ENCODE peak calls at places on chromosome X, in ten cellular contexts. One of them, this sample, is unnamed.

GRCh38 chrX:40478457-40479065 is 102.2 kb upstream of the ATP6AP2 start:
- DNase-seq in pancreas: no peak
- DNase-seq in heart left ventricle: no peak
- DNase-seq in lower leg skin: no peak
- DNase-seq in GM23338: no peak
- DNase-seq in fibroblast of the aortic adventitia: no peak
- DNase-seq in CD4-positive, alpha-beta memory T cell: no peak
- DNase-seq in AG09309: no peak
- DNase-seq in fibroblast of mammary gland: no peak
- DNase-seq in naive thymus-derived CD4-positive, alpha-beta T cell: no peak
- DNase-seq in this sample: no peak

GRCh38 chrX:13087322-13088154 is 43.1 kb upstream of the FAM9C start:
- DNase-seq in lower leg skin: no peak
- DNase-seq in naive thymus-derived CD4-positive, alpha-beta T cell: no peak
- DNase-seq in CD4-positive, alpha-beta memory T cell: peak
- DNase-seq in heart left ventricle: no peak
- DNase-seq in GM23338: no peak
- DNase-seq in AG09309: no peak
- DNase-seq in fibroblast of the aortic adventitia: peak
- DNase-seq in fibroblast of mammary gland: no peak
- DNase-seq in pancreas: no peak
- DNase-seq in this sample: no peak

GRCh38 chrX:154372612-154373022 is 1.8 kb downstream of the FLNA start:
- DNase-seq in GM23338: no peak
- DNase-seq in AG09309: no peak
- DNase-seq in CD4-positive, alpha-beta memory T cell: peak
- DNase-seq in naive thymus-derived CD4-positive, alpha-beta T cell: no peak
- DNase-seq in fibroblast of the aortic adventitia: no peak
- DNase-seq in fibroblast of mammary gland: no peak
- DNase-seq in pancreas: no peak
- DNase-seq in lower leg skin: no peak
- DNase-seq in heart left ventricle: no peak
- DNase-seq in this sample: no peak

GRCh38 chrX:7286461-7286860 is 138.5 kb upstream of the PUDP start:
- DNase-seq in pancreas: no peak
- DNase-seq in naive thymus-derived CD4-positive, alpha-beta T cell: no peak
- DNase-seq in CD4-positive, alpha-beta memory T cell: no peak
- DNase-seq in heart left ventricle: no peak
- DNase-seq in fibroblast of the aortic adventitia: no peak
- DNase-seq in fibroblast of mammary gland: peak
- DNase-seq in lower leg skin: no peak
- DNase-seq in GM23338: no peak
- DNase-seq in AG09309: no peak
- DNase-seq in this sample: no peak

GRCh38 chrX:9337056-9337455 is 127.8 kb upstream of the TBL1X start:
- DNase-seq in AG09309: no peak
- DNase-seq in naive thymus-derived CD4-positive, alpha-beta T cell: no peak
- DNase-seq in fibroblast of the aortic adventitia: peak
- DNase-seq in GM23338: no peak
- DNase-seq in pancreas: no peak
- DNase-seq in fibroblast of mammary gland: peak
- DNase-seq in heart left ventricle: peak
- DNase-seq in CD4-positive, alpha-beta memory T cell: no peak
- DNase-seq in lower leg skin: peak
- DNase-seq in this sample: no peak

GRCh38 chrX:115549008-115549407 is 12.0 kb upstream of the PLS3 start:
- DNase-seq in lower leg skin: no peak
- DNase-seq in naive thymus-derived CD4-positive, alpha-beta T cell: no peak
- DNase-seq in heart left ventricle: no peak
- DNase-seq in AG09309: no peak
- DNase-seq in GM23338: no peak
- DNase-seq in fibroblast of the aortic adventitia: no peak
- DNase-seq in fibroblast of mammary gland: no peak
- DNase-seq in CD4-positive, alpha-beta memory T cell: no peak
- DNase-seq in pancreas: no peak
- DNase-seq in this sample: no peak

GRCh38 chrX:1623691-1624090 is 8.8 kb downstream of the ASMT start:
- DNase-seq in lower leg skin: no peak
- DNase-seq in fibroblast of the aortic adventitia: no peak
- DNase-seq in fibroblast of mammary gland: no peak
- DNase-seq in GM23338: no peak
- DNase-seq in naive thymus-derived CD4-positive, alpha-beta T cell: no peak
- DNase-seq in AG09309: no peak
- DNase-seq in heart left ventricle: no peak
- DNase-seq in CD4-positive, alpha-beta memory T cell: no peak
- DNase-seq in pancreas: no peak
- DNase-seq in this sample: no peak

GRCh38 chrX:48493890-48494364 is 14.9 kb upstream of the PORCN start:
- DNase-seq in lower leg skin: no peak
- DNase-seq in pancreas: no peak
- DNase-seq in naive thymus-derived CD4-positive, alpha-beta T cell: no peak
- DNase-seq in fibroblast of the aortic adventitia: peak
- DNase-seq in heart left ventricle: no peak
- DNase-seq in GM23338: peak
- DNase-seq in CD4-positive, alpha-beta memory T cell: no peak
- DNase-seq in AG09309: no peak
- DNase-seq in fibroblast of mammary gland: peak
- DNase-seq in this sample: no peak

GRCh38 chrX:119669424-119670037 is 23.4 kb downstream of the SEPTIN6 start:
- DNase-seq in GM23338: no peak
- DNase-seq in lower leg skin: no peak
- DNase-seq in naive thymus-derived CD4-positive, alpha-beta T cell: no peak
- DNase-seq in fibroblast of the aortic adventitia: no peak
- DNase-seq in pancreas: no peak
- DNase-seq in AG09309: no peak
- DNase-seq in CD4-positive, alpha-beta memory T cell: no peak
- DNase-seq in fibroblast of mammary gland: peak
- DNase-seq in heart left ventricle: peak
- DNase-seq in this sample: no peak

GRCh38 chrX:794311-794710 is 163.7 kb downstream of the SHOX start:
- DNase-seq in heart left ventricle: no peak
- DNase-seq in CD4-positive, alpha-beta memory T cell: no peak
- DNase-seq in lower leg skin: no peak
- DNase-seq in pancreas: no peak
- DNase-seq in fibroblast of mammary gland: no peak
- DNase-seq in fibroblast of the aortic adventitia: no peak
- DNase-seq in GM23338: no peak
- DNase-seq in naive thymus-derived CD4-positive, alpha-beta T cell: no peak
- DNase-seq in AG09309: no peak
- DNase-seq in this sample: no peak

DNA sequence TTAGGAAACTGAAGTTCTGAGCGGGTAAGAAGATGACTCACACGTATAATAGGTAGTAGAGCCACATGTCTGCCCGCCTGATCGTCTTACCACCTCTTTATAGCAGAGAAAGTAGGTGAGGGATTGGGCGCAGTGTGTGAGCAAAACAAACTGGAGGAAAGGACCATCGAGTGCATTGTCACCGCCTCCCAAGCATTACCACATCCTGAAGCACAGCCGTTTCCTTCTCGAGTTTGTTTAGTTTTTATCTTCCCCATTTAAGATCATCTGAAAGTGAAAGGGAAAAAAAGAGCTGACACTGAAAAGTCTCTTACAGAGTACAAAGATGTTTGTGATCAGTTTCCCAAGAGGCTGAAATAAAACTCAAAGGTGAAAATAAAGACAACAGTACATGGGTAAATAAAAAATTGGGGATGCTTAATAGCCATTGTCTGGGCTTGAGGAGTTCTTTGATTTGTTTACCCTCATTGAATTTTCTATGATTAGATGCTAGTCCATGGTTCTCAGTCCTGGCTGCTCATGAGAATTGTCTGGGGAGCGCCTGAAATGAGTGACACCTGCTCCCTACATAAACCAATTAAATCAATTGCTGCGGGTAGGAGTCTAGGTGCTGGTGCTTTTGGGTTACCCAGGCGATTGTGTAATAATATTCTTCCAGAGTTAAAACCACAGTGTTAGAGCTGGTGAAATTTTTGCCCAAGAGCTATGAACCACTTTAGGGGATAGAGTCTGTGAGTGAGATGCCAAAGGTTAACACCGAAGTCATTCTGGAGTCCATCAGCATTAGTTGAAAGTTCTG is 15.0 kb downstream of the PDK3 start:
- DNase-seq in fibroblast of mammary gland: peak
- DNase-seq in fibroblast of the aortic adventitia: no peak
- DNase-seq in AG09309: no peak
- DNase-seq in naive thymus-derived CD4-positive, alpha-beta T cell: no peak
- DNase-seq in pancreas: no peak
- DNase-seq in heart left ventricle: peak
- DNase-seq in lower leg skin: no peak
- DNase-seq in CD4-positive, alpha-beta memory T cell: peak
- DNase-seq in GM23338: no peak
- DNase-seq in this sample: peak
- H3K4me3 ChIP-seq in fibroblast of mammary gland: no peak
- H3K4me3 ChIP-seq in fibroblast of the aortic adventitia: no peak
- H3K4me3 ChIP-seq in AG09309: no peak
- H3K4me3 ChIP-seq in naive thymus-derived CD4-positive, alpha-beta T cell: peak
- H3K4me3 ChIP-seq in pancreas: no peak
- H3K4me3 ChIP-seq in heart left ventricle: no peak
- H3K4me3 ChIP-seq in lower leg skin: no peak
- H3K4me3 ChIP-seq in CD4-positive, alpha-beta memory T cell: peak
- H3K4me3 ChIP-seq in GM23338: no peak
- H3K4me3 ChIP-seq in this sample: no peak

GRCh38 chrX:136780241-136780640 is 491 bp downstream of the ARHGEF6 start:
- DNase-seq in GM23338: no peak
- DNase-seq in fibroblast of mammary gland: no peak
- DNase-seq in AG09309: no peak
- DNase-seq in heart left ventricle: no peak
- DNase-seq in fibroblast of the aortic adventitia: no peak
- DNase-seq in pancreas: no peak
- DNase-seq in CD4-positive, alpha-beta memory T cell: no peak
- DNase-seq in naive thymus-derived CD4-positive, alpha-beta T cell: no peak
- DNase-seq in lower leg skin: no peak
- DNase-seq in this sample: no peak
- H3K4me3 ChIP-seq in GM23338: no peak
- H3K4me3 ChIP-seq in fibroblast of mammary gland: no peak
- H3K4me3 ChIP-seq in AG09309: no peak
- H3K4me3 ChIP-seq in heart left ventricle: peak
- H3K4me3 ChIP-seq in fibroblast of the aortic adventitia: no peak
- H3K4me3 ChIP-seq in pancreas: peak
- H3K4me3 ChIP-seq in CD4-positive, alpha-beta memory T cell: peak
- H3K4me3 ChIP-seq in naive thymus-derived CD4-positive, alpha-beta T cell: peak
- H3K4me3 ChIP-seq in lower leg skin: no peak
- H3K4me3 ChIP-seq in this sample: no peak

GRCh38 chrX:131067216-131067615 is 9.1 kb downstream of the ARHGAP36 start:
- DNase-seq in AG09309: no peak
- DNase-seq in fibroblast of mammary gland: no peak
- DNase-seq in CD4-positive, alpha-beta memory T cell: no peak
- DNase-seq in heart left ventricle: no peak
- DNase-seq in naive thymus-derived CD4-positive, alpha-beta T cell: no peak
- DNase-seq in GM23338: peak
- DNase-seq in fibroblast of the aortic adventitia: no peak
- DNase-seq in lower leg skin: no peak
- DNase-seq in pancreas: no peak
- DNase-seq in this sample: no peak

GRCh38 chrX:131073607-131074006 is 15.5 kb downstream of the ARHGAP36 start:
- DNase-seq in CD4-positive, alpha-beta memory T cell: no peak
- DNase-seq in GM23338: no peak
- DNase-seq in AG09309: no peak
- DNase-seq in pancreas: no peak
- DNase-seq in lower leg skin: no peak
- DNase-seq in naive thymus-derived CD4-positive, alpha-beta T cell: no peak
- DNase-seq in fibroblast of mammary gland: no peak
- DNase-seq in heart left ventricle: no peak
- DNase-seq in fibroblast of the aortic adventitia: no peak
- DNase-seq in this sample: no peak

GRCh38 chrX:131067846-131068745 is 9.9 kb downstream of the ARHGAP36 start:
- DNase-seq in lower leg skin: no peak
- DNase-seq in fibroblast of mammary gland: no peak
- DNase-seq in GM23338: peak
- DNase-seq in naive thymus-derived CD4-positive, alpha-beta T cell: no peak
- DNase-seq in CD4-positive, alpha-beta memory T cell: no peak
- DNase-seq in AG09309: no peak
- DNase-seq in fibroblast of the aortic adventitia: no peak
- DNase-seq in pancreas: no peak
- DNase-seq in heart left ventricle: no peak
- DNase-seq in this sample: no peak

GRCh38 chrX:131068945-131069719 is 11.0 kb downstream of the ARHGAP36 start:
- DNase-seq in lower leg skin: no peak
- DNase-seq in heart left ventricle: no peak
- DNase-seq in AG09309: no peak
- DNase-seq in naive thymus-derived CD4-positive, alpha-beta T cell: no peak
- DNase-seq in fibroblast of mammary gland: peak
- DNase-seq in CD4-positive, alpha-beta memory T cell: no peak
- DNase-seq in GM23338: peak
- DNase-seq in pancreas: peak
- DNase-seq in fibroblast of the aortic adventitia: peak
- DNase-seq in this sample: no peak

GRCh38 chrX:131072871-131073571 is 14.9 kb downstream of the ARHGAP36 start:
- DNase-seq in heart left ventricle: no peak
- DNase-seq in pancreas: no peak
- DNase-seq in fibroblast of the aortic adventitia: no peak
- DNase-seq in AG09309: no peak
- DNase-seq in lower leg skin: no peak
- DNase-seq in GM23338: peak
- DNase-seq in fibroblast of mammary gland: no peak
- DNase-seq in naive thymus-derived CD4-positive, alpha-beta T cell: no peak
- DNase-seq in CD4-positive, alpha-beta memory T cell: no peak
- DNase-seq in this sample: no peak
- H3K4me3 ChIP-seq in heart left ventricle: no peak
- H3K4me3 ChIP-seq in pancreas: no peak
- H3K4me3 ChIP-seq in fibroblast of the aortic adventitia: no peak
- H3K4me3 ChIP-seq in AG09309: no peak
- H3K4me3 ChIP-seq in lower leg skin: no peak
- H3K4me3 ChIP-seq in GM23338: peak
- H3K4me3 ChIP-seq in fibroblast of mammary gland: no peak
- H3K4me3 ChIP-seq in naive thymus-derived CD4-positive, alpha-beta T cell: no peak
- H3K4me3 ChIP-seq in CD4-positive, alpha-beta memory T cell: no peak
- H3K4me3 ChIP-seq in this sample: no peak

GRCh38 chrX:150869450-150869849 is 29.0 kb downstream of the CD99L2 start:
- DNase-seq in pancreas: no peak
- DNase-seq in fibroblast of the aortic adventitia: no peak
- DNase-seq in heart left ventricle: peak
- DNase-seq in CD4-positive, alpha-beta memory T cell: no peak
- DNase-seq in lower leg skin: no peak
- DNase-seq in naive thymus-derived CD4-positive, alpha-beta T cell: no peak
- DNase-seq in fibroblast of mammary gland: no peak
- DNase-seq in AG09309: no peak
- DNase-seq in GM23338: no peak
- DNase-seq in this sample: no peak
- H3K4me3 ChIP-seq in pancreas: no peak
- H3K4me3 ChIP-seq in fibroblast of the aortic adventitia: no peak
- H3K4me3 ChIP-seq in heart left ventricle: no peak
- H3K4me3 ChIP-seq in CD4-positive, alpha-beta memory T cell: no peak
- H3K4me3 ChIP-seq in lower leg skin: no peak
- H3K4me3 ChIP-seq in naive thymus-derived CD4-positive, alpha-beta T cell: no peak
- H3K4me3 ChIP-seq in fibroblast of mammary gland: no peak
- H3K4me3 ChIP-seq in AG09309: no peak
- H3K4me3 ChIP-seq in GM23338: no peak
- H3K4me3 ChIP-seq in this sample: no peak